ENCODE peak calls at places on chromosome 12, in nine cellular contexts. One of them, this sample, is unnamed. For H3K36me3, the result is how much of the 10 kb centered on the place peaks cover.

GRCh38 chr12:51028126-51028810 is 2.1 kb upstream of the SLC11A2 start:
- DNase-seq in fibroblast of lung: peak
- DNase-seq in tibial artery: peak
- DNase-seq in tibial nerve: peak
- DNase-seq in mesenchymal stem cell: peak
- DNase-seq in upper lobe of right lung: no peak
- DNase-seq in uterus: no peak
- DNase-seq in CD8-positive, alpha-beta memory T cell: peak
- DNase-seq in K562: peak
- DNase-seq in this sample: no peak

GRCh38 chr12:106722854-106723253 is 51.6 kb upstream of the RIC8B start:
- DNase-seq in fibroblast of lung: no peak
- DNase-seq in tibial artery: no peak
- DNase-seq in tibial nerve: no peak
- DNase-seq in mesenchymal stem cell: no peak
- DNase-seq in upper lobe of right lung: no peak
- DNase-seq in uterus: no peak
- DNase-seq in CD8-positive, alpha-beta memory T cell: no peak
- DNase-seq in K562: peak
- DNase-seq in this sample: no peak

GRCh38 chr12:104604070-104604994 is 147.6 kb downstream of the CHST11 start:
- DNase-seq in fibroblast of lung: peak
- DNase-seq in tibial artery: peak
- DNase-seq in tibial nerve: peak
- DNase-seq in mesenchymal stem cell: peak
- DNase-seq in upper lobe of right lung: peak
- DNase-seq in uterus: peak
- DNase-seq in CD8-positive, alpha-beta memory T cell: no peak
- DNase-seq in K562: peak
- DNase-seq in this sample: peak

GRCh38 chr12:47843226-47843980 is 23.7 kb upstream of the HDAC7 start:
- DNase-seq in fibroblast of lung: no peak
- DNase-seq in tibial artery: no peak
- DNase-seq in tibial nerve: no peak
- DNase-seq in mesenchymal stem cell: no peak
- DNase-seq in upper lobe of right lung: no peak
- DNase-seq in uterus: no peak
- DNase-seq in CD8-positive, alpha-beta memory T cell: no peak
- DNase-seq in K562: no peak
- DNase-seq in this sample: no peak

GRCh38 chr12:32843528-32844095 is 53.0 kb downstream of the PKP2 start:
- DNase-seq in fibroblast of lung: peak
- DNase-seq in tibial artery: no peak
- DNase-seq in tibial nerve: peak
- DNase-seq in mesenchymal stem cell: peak
- DNase-seq in upper lobe of right lung: no peak
- DNase-seq in uterus: no peak
- DNase-seq in CD8-positive, alpha-beta memory T cell: no peak
- DNase-seq in K562: no peak
- DNase-seq in this sample: no peak

GRCh38 chr12:131991816-131992430 is 42.2 kb downstream of the EP400 start:
- DNase-seq in fibroblast of lung: no peak
- DNase-seq in tibial artery: no peak
- DNase-seq in tibial nerve: no peak
- DNase-seq in mesenchymal stem cell: peak
- DNase-seq in upper lobe of right lung: no peak
- DNase-seq in uterus: no peak
- DNase-seq in CD8-positive, alpha-beta memory T cell: no peak
- DNase-seq in K562: no peak
- DNase-seq in this sample: no peak

GRCh38 chr12:34597548-34598351 is 575.5 kb downstream of the ALG10 start:
- DNase-seq in fibroblast of lung: no peak
- DNase-seq in tibial artery: no peak
- DNase-seq in tibial nerve: no peak
- DNase-seq in mesenchymal stem cell: no peak
- DNase-seq in upper lobe of right lung: peak
- DNase-seq in uterus: no peak
- DNase-seq in CD8-positive, alpha-beta memory T cell: no peak
- DNase-seq in K562: no peak
- DNase-seq in this sample: peak

GRCh38 chr12:76888775-76889174 is 10.0 kb upstream of the CSRP2 start:
- DNase-seq in fibroblast of lung: no peak
- DNase-seq in tibial artery: no peak
- DNase-seq in tibial nerve: no peak
- DNase-seq in mesenchymal stem cell: no peak
- DNase-seq in upper lobe of right lung: no peak
- DNase-seq in uterus: no peak
- DNase-seq in CD8-positive, alpha-beta memory T cell: no peak
- DNase-seq in K562: peak
- DNase-seq in this sample: no peak

GRCh38 chr12:128570191-128571065 is 253.3 kb downstream of the SLC15A4 start:
- DNase-seq in fibroblast of lung: no peak
- DNase-seq in tibial artery: no peak
- DNase-seq in tibial nerve: no peak
- DNase-seq in mesenchymal stem cell: no peak
- DNase-seq in upper lobe of right lung: no peak
- DNase-seq in uterus: no peak
- DNase-seq in CD8-positive, alpha-beta memory T cell: no peak
- DNase-seq in K562: no peak
- DNase-seq in this sample: no peak

GRCh38 chr12:94925729-94926128 is 77.8 kb downstream of the NDUFA12 start:
- DNase-seq in fibroblast of lung: no peak
- DNase-seq in tibial artery: no peak
- DNase-seq in tibial nerve: no peak
- DNase-seq in mesenchymal stem cell: no peak
- DNase-seq in upper lobe of right lung: no peak
- DNase-seq in uterus: no peak
- DNase-seq in CD8-positive, alpha-beta memory T cell: no peak
- DNase-seq in K562: no peak
- DNase-seq in this sample: no peak

GRCh38 chr12:132309162-132310086 is 20.0 kb downstream of the GALNT9 start:
- DNase-seq in fibroblast of lung: no peak
- DNase-seq in tibial artery: no peak
- DNase-seq in tibial nerve: no peak
- DNase-seq in mesenchymal stem cell: no peak
- DNase-seq in upper lobe of right lung: no peak
- DNase-seq in uterus: no peak
- DNase-seq in CD8-positive, alpha-beta memory T cell: no peak
- DNase-seq in K562: no peak
- DNase-seq in this sample: peak

GRCh38 chr12:88255847-88256246 is 113.7 kb downstream of the TMTC3 start:
- DNase-seq in fibroblast of lung: no peak
- DNase-seq in tibial artery: no peak
- DNase-seq in tibial nerve: no peak
- DNase-seq in mesenchymal stem cell: no peak
- DNase-seq in upper lobe of right lung: no peak
- DNase-seq in uterus: no peak
- DNase-seq in CD8-positive, alpha-beta memory T cell: no peak
- DNase-seq in K562: no peak
- DNase-seq in this sample: no peak

DNA sequence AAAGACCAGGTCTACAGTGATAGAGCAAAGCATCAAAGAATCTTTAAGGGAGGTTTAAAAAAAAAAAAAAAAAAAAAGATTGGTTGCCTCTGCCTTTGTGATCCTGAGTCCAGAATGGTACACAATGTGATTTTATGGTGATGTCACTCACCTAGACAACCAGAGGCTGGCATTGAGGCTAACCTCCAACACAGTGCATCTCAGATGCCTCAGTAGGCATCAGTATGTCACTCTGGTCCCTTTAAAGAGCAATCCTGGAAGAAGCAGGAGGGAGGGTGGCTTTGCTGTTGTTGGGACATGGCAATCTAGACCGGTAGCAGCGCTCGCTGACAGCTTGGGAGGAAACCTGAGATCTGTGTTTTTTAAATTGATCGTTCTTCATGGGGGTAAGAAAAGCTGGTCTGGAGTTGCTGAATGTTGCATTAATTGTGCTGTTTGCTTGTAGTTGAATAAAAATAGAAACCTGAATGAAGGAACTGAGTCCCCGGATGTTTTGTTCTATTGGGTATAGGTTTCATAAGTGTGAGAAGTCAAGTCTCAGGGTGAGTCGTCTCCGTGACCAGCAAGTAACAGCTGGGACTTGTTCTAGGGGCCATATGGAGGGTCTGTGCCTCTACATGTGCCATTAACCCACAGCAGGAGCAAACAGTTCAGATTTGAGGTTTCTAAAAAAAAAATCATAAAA is 9.3 kb downstream of the PEBP1 start:
- DNase-seq in fibroblast of lung: no peak
- DNase-seq in tibial artery: no peak
- DNase-seq in tibial nerve: no peak
- DNase-seq in mesenchymal stem cell: no peak
- DNase-seq in upper lobe of right lung: no peak
- DNase-seq in uterus: no peak
- DNase-seq in CD8-positive, alpha-beta memory T cell: no peak
- DNase-seq in K562: no peak
- DNase-seq in this sample: no peak
- H3K36me3 ChIP-seq in fibroblast of lung: under half
- H3K36me3 ChIP-seq in tibial artery: half or more
- H3K36me3 ChIP-seq in tibial nerve: under half
- H3K36me3 ChIP-seq in mesenchymal stem cell: half or more
- H3K36me3 ChIP-seq in upper lobe of right lung: half or more
- H3K36me3 ChIP-seq in uterus: under half
- H3K36me3 ChIP-seq in CD8-positive, alpha-beta memory T cell: under half
- H3K36me3 ChIP-seq in K562: half or more
- H3K36me3 ChIP-seq in this sample: half or more

GRCh38 chr12:22729431-22729830 is 104.5 kb downstream of the ETNK1 start:
- DNase-seq in fibroblast of lung: no peak
- DNase-seq in tibial artery: no peak
- DNase-seq in tibial nerve: no peak
- DNase-seq in mesenchymal stem cell: no peak
- DNase-seq in upper lobe of right lung: no peak
- DNase-seq in uterus: no peak
- DNase-seq in CD8-positive, alpha-beta memory T cell: no peak
- DNase-seq in K562: no peak
- DNase-seq in this sample: no peak
- H3K4me3 ChIP-seq in fibroblast of lung: no peak
- H3K4me3 ChIP-seq in tibial artery: no peak
- H3K4me3 ChIP-seq in tibial nerve: no peak
- H3K4me3 ChIP-seq in mesenchymal stem cell: peak
- H3K4me3 ChIP-seq in upper lobe of right lung: peak
- H3K4me3 ChIP-seq in uterus: no peak
- H3K4me3 ChIP-seq in CD8-positive, alpha-beta memory T cell: no peak
- H3K4me3 ChIP-seq in K562: no peak
- H3K4me3 ChIP-seq in this sample: no peak

DNA sequence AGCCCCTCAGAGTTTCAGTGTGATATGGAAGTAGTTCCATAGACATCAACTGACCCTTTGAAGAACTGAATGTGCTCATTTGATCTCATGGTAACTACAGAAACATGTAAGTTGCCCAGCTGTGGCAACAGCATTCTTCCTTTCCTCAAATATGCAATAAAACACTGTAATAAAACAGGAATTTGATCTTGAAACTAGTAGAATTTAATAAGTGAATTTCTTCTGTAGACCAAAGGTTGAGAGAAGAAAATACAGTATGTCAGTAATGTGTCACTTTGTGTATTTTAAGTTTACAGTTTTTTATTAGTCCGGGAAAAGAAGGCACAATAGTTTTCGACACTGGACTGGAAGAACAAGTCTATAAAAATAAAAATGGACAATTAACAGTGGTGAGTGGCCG is 31.9 kb downstream of the KCTD10 start:
- DNase-seq in fibroblast of lung: peak
- DNase-seq in tibial artery: no peak
- DNase-seq in tibial nerve: no peak
- DNase-seq in mesenchymal stem cell: no peak
- DNase-seq in upper lobe of right lung: no peak
- DNase-seq in uterus: no peak
- DNase-seq in CD8-positive, alpha-beta memory T cell: no peak
- DNase-seq in K562: no peak
- DNase-seq in this sample: no peak
- H3K36me3 ChIP-seq in fibroblast of lung: under half
- H3K36me3 ChIP-seq in tibial artery: under half
- H3K36me3 ChIP-seq in tibial nerve: under half
- H3K36me3 ChIP-seq in mesenchymal stem cell: under half
- H3K36me3 ChIP-seq in upper lobe of right lung: half or more
- H3K36me3 ChIP-seq in uterus: under half
- H3K36me3 ChIP-seq in CD8-positive, alpha-beta memory T cell: under half
- H3K36me3 ChIP-seq in K562: under half
- H3K36me3 ChIP-seq in this sample: under half

GRCh38 chr12:121465921-121466799 is 66.2 kb downstream of the RNF34 start:
- DNase-seq in fibroblast of lung: no peak
- DNase-seq in tibial artery: no peak
- DNase-seq in tibial nerve: no peak
- DNase-seq in mesenchymal stem cell: peak
- DNase-seq in upper lobe of right lung: peak
- DNase-seq in uterus: no peak
- DNase-seq in CD8-positive, alpha-beta memory T cell: peak
- DNase-seq in K562: peak
- DNase-seq in this sample: peak

GRCh38 chr12:121467638-121468403 is 67.9 kb downstream of the RNF34 start:
- DNase-seq in fibroblast of lung: peak
- DNase-seq in tibial artery: no peak
- DNase-seq in tibial nerve: no peak
- DNase-seq in mesenchymal stem cell: peak
- DNase-seq in upper lobe of right lung: peak
- DNase-seq in uterus: peak
- DNase-seq in CD8-positive, alpha-beta memory T cell: no peak
- DNase-seq in K562: no peak
- DNase-seq in this sample: no peak

GRCh38 chr12:121464331-121464730 is 64.4 kb downstream of the RNF34 start:
- DNase-seq in fibroblast of lung: no peak
- DNase-seq in tibial artery: no peak
- DNase-seq in tibial nerve: no peak
- DNase-seq in mesenchymal stem cell: no peak
- DNase-seq in upper lobe of right lung: no peak
- DNase-seq in uterus: no peak
- DNase-seq in CD8-positive, alpha-beta memory T cell: no peak
- DNase-seq in K562: no peak
- DNase-seq in this sample: no peak

GRCh38 chr12:121468451-121468850 is 68.5 kb downstream of the RNF34 start:
- DNase-seq in fibroblast of lung: peak
- DNase-seq in tibial artery: peak
- DNase-seq in tibial nerve: peak
- DNase-seq in mesenchymal stem cell: peak
- DNase-seq in upper lobe of right lung: no peak
- DNase-seq in uterus: no peak
- DNase-seq in CD8-positive, alpha-beta memory T cell: peak
- DNase-seq in K562: no peak
- DNase-seq in this sample: no peak

DNA sequence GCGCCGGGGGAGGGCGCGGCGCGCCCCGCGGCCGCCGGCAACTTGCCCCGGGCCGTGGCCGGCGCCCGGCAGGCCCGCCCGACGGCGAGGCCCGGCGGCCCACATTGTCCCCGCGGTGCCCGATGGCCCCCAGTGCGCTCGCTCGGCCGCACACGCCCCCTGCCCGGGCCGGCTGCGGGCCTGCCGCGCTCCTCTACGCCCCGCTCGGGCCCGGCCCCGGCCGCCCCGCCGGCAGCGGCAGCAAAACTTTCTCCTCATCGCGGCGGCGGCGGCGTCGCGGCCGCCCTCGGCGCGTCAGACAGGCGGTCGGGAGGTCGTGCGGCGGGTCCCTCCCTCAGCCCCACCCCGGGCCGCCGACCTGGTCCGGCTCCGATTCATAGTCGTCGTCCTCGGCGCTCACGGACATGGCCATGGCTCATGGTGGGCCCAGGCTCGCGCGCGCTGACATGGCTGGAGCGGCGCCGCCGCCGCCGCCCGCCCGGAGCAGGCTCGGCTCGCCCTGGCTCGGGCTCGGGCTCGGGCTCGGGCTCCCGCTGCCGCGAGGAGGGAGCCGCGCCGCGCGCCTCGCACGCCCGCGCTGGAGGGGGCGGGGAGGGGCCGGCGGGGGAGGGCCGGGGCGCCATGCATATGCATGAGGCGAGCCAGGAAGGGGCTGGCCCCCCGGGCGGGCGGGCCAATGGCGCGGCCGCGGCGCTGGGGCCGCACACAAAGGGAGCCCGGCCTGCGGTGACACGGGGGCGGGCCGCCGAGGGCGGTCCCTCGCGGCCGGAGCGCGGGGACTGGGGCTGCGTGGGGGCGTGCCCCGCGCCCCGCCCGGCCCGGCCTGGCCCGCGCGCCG is 67.1 kb downstream of the RNF34 start:
- DNase-seq in fibroblast of lung: peak
- DNase-seq in tibial artery: peak
- DNase-seq in tibial nerve: peak
- DNase-seq in mesenchymal stem cell: peak
- DNase-seq in upper lobe of right lung: peak
- DNase-seq in uterus: peak
- DNase-seq in CD8-positive, alpha-beta memory T cell: peak
- DNase-seq in K562: peak
- DNase-seq in this sample: peak
- H3K4me3 ChIP-seq in fibroblast of lung: peak
- H3K4me3 ChIP-seq in tibial artery: peak
- H3K4me3 ChIP-seq in tibial nerve: peak
- H3K4me3 ChIP-seq in mesenchymal stem cell: peak
- H3K4me3 ChIP-seq in upper lobe of right lung: peak
- H3K4me3 ChIP-seq in uterus: peak
- H3K4me3 ChIP-seq in CD8-positive, alpha-beta memory T cell: no peak
- H3K4me3 ChIP-seq in K562: peak
- H3K4me3 ChIP-seq in this sample: peak

This sample was measured in psoas muscle.